ENCODE peak calls at places on chromosomes 13 and 19, in four cellular contexts. Z, G, J and M are unnamed samples.
A peak's percentile ranks its signal among the peaks of the same experiment; 100 is the strongest.

GRCh38 chr13:106858910-106859309 is 291.0 kb upstream of the ARGLU1 start:
- DNase-seq in Z (no peak), G (no peak), J (no peak), M (no peak)

GRCh38 chr19:3062165-3063105 is at the start of gene TLE5:
- DNase-seq in Z (peak; percentile 74), G (no peak), J (peak; percentile 43), M (no peak)

GRCh38 chr13:113862766-113863510 is 938 bp downstream of the GAS6 start:
- DNase-seq in Z (peak; percentile 56), G (no peak), J (no peak), M (peak; percentile 55)

GRCh38 chr19:18392417-18392816 is 5.0 kb downstream of the LRRC25 start:
- DNase-seq in Z (peak; percentile 65), G (no peak), J (no peak), M (no peak)

GRCh38 chr19:2977001-2977685 is at the start of gene TLE6:
- DNase-seq in Z (peak; percentile 98), G (peak; percentile 87), J (peak; percentile 92), M (peak; percentile 99)

GRCh38 chr19:54449701-54450069 is 686 bp downstream of the LENG8 start:
- DNase-seq in Z (no peak), G (no peak), J (no peak), M (no peak)

GRCh38 chr19:54201172-54201701 is 579 bp downstream of the RPS9 start:
- DNase-seq in Z (no peak), G (no peak), J (no peak), M (no peak)

GRCh38 chr13:88339271-88339741 is 668.1 kb downstream of the SLITRK5 start:
- DNase-seq in Z (no peak), G (no peak), J (no peak), M (no peak)

GRCh38 chr13:33349996-33350826 is 64.7 kb upstream of the STARD13 start:
- DNase-seq in Z (no peak), G (no peak), J (no peak), M (peak; percentile 31)

GRCh38 chr13:110264685-110265275 is 42.2 kb downstream of the COL4A1 start:
- DNase-seq in Z (no peak), G (no peak), J (no peak), M (no peak)

GRCh38 chr13:59914556-59914955 is 249.2 kb downstream of the DIAPH3 start:
- DNase-seq in Z (no peak), G (no peak), J (no peak), M (no peak)

GRCh38 chr13:81927347-81927746 is 1586.4 kb upstream of the SPRY2 start:
- DNase-seq in Z (no peak), G (no peak), J (peak; percentile 5), M (no peak)

GRCh38 chr19:32828643-32829344 is 40.8 kb downstream of the SLC7A9 start:
- DNase-seq in Z (no peak), G (no peak), J (no peak), M (no peak)

GRCh38 chr19:40798223-40798996 is 581 bp upstream of the EGLN2 start:
- DNase-seq in Z (peak; percentile 100), G (peak; percentile 97), J (peak; percentile 99), M (peak; percentile 100)

GRCh38 chr19:40799558-40800338 is 757 bp downstream of the EGLN2 start:
- DNase-seq in Z (peak; percentile 73), G (no peak), J (no peak), M (peak; percentile 62)

GRCh38 chr19:40797963-40798222 is 1.1 kb upstream of the EGLN2 start:
- DNase-seq in Z (no peak), G (no peak), J (no peak), M (no peak)

GRCh38 chr19:40800339-40800996 is 1.5 kb downstream of the EGLN2 start:
- DNase-seq in Z (no peak), G (no peak), J (no peak), M (no peak)

GRCh38 chr19:40798997-40799557 is at the start of gene EGLN2:
- DNase-seq in Z (peak; percentile 68), G (no peak), J (no peak), M (no peak)
- TF ChIP-seq ETV6 in Z (no peak), G (no peak), J (no peak), M (no peak)

GRCh38 chr13:22562116-22562515 is 618.7 kb upstream of the SGCG start:
- DNase-seq in Z (no peak), G (no peak), J (no peak), M (no peak)

GRCh38 chr13:22563272-22563671 is 617.5 kb upstream of the SGCG start:
- DNase-seq in Z (no peak), G (no peak), J (no peak), M (no peak)

GRCh38 chr13:22561581-22561980 is 619.2 kb upstream of the SGCG start:
- DNase-seq in Z (no peak), G (no peak), J (no peak), M (no peak)
- TF ChIP-seq ETV6 in Z (no peak), G (no peak), J (no peak), M (no peak)

DNA sequence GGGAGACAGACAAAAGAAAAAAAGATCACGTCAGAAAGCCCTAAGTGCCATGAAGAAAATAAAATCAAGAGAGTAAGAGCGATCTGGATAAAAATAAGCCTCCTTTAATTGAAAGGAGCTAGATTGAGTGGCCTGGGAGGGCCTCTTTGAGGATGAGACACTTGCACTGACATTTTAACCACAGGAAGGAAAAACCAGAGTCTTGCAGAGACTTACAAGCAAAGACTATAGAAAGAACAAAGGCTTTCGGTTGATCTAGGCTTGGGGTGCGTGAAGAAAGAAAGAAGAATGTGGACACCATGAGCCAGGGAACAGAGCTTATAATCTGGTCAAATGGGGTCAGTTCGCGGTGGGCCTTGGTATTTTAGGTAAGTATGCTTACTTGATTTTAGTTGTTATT is 342.7 kb downstream of the COG6 start:
- DNase-seq in Z (no peak), G (no peak), J (no peak), M (no peak)
- TF ChIP-seq ETV6 in Z (no peak), G (no peak), J (no peak), M (no peak)

DNA sequence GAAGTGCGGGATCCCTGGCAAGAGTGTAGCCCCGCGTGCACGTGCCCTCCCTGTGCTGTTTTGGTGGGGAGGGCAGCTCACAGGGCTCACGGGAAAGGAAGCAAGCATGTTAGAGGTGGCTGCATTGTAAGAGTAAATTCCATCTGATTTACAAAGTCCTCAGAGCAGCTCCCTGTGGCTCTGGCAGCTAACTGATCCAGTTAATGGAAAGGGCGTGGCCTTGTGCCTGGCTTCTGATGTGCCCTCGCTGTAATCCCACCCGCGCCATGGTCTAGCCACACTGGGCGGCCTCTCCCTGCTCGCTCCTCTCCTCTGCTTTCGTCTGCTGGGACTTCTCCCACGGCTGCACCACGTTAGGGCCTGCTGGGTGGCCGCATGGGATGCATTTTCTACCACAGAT is 258.5 kb downstream of the FGF9 start:
- DNase-seq in Z (no peak), G (no peak), J (no peak), M (no peak)
- TF ChIP-seq ETV6 in Z (no peak), G (no peak), J (no peak), M (no peak)

GRCh38 chr19:49850487-49851342 is at the start of gene PTOV1:
- DNase-seq in Z (peak; percentile 96), G (peak; percentile 59), J (peak; percentile 90), M (peak; percentile 88)

GRCh38 chr19:49849433-49850220 is 1.3 kb upstream of the PTOV1 start:
- DNase-seq in Z (peak; percentile 64), G (no peak), J (no peak), M (no peak)

GRCh38 chr19:49852631-49853126 is 1.7 kb downstream of the PTOV1 start:
- DNase-seq in Z (no peak), G (no peak), J (no peak), M (no peak)

GRCh38 chr19:49850221-49850486 is 805 bp upstream of the PTOV1 start:
- DNase-seq in Z (no peak), G (no peak), J (no peak), M (no peak)

DNA sequence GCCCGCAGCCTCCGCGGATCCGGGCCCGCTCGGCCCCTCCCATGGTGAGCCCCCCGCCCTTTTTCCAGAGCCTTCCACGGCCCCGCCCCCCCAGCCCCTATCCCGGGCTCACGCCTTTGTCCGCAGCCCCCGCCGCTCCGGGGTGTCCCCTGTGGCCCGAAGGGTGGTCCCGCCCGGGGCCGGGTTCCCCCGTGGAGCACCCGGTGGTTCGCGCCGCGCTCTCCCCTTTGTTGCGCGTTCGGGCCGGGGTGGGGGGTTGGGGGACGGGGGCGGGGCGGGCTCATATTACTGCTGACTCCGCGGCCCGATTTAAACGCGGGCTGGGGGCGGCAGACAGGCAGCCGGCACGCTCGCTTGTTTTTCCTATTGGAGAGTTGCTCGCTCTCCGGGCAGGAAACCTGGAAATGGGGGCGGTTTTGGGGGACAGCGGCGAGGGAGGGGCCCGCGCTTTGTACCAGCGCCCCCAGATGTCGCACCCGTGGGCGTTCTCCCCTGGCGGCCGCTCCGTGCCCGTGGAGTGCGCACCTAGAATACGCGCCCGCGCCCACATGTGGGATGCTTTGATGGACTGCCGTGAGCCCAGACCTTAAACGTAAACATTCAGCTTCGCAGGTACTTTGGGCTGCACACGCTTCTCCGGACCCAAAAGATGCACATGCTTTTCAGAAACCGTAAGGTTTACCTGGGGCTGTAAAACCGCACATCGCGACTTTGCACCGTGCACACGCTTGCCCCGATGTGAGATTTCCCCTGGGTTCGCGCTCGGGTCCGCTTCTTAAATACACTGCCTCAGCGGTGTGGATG is 699 bp downstream of the PTOV1 start:
- DNase-seq in Z (peak; percentile 55), G (no peak), J (no peak), M (peak; percentile 71)
- TF ChIP-seq ETV6 in Z (no peak), G (no peak), J (no peak), M (no peak)

GRCh38 chr19:47369923-47370625 is 21.0 kb downstream of the DHX34 start:
- DNase-seq in Z (no peak), G (no peak), J (no peak), M (no peak)
- TF ChIP-seq ETV6 in Z (no peak), G (no peak), J (no peak), M (no peak)

GRCh38 chr13:30766957-30767603 is 31.7 kb downstream of the ALOX5AP start:
- DNase-seq in Z (no peak), G (peak; percentile 59), J (no peak), M (no peak)
- TF ChIP-seq ETV6 in Z (no peak), G (no peak), J (no peak), M (no peak)

DNA sequence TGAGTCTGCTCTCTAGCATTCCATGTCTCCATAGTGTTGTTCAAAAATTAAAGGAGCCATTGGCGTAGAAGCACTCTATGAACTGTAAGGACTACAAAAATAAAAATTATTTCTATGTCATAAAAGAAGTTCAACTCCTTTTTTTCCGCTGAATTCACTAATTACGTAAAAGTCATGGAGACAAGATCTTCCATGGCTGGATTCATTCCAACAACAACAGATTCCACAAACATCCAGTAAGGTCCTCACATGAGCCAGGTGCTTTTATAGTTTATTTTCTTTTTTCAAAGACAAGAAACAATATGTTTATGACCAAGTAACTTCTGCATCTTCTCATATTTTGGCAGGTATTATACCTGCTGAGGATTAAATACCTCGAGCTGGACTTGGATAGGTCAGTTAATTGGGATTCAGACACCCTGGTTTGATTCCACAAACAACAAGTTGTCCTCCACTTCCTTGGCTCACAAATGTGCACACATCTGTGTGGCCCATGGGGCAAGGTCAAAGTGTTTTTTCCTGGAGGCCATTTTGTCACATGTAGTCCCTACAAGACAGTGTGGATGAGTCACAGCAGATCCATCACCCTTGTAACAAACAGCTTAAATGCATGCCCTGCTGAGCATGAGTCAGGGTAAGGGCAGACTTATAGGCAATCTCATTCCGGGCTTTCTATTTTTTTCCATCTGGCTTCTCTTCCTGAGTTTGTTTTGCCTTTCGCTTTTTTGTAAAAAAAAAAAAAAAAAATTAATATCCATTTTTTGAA is 475.6 kb downstream of the COG6 start:
- DNase-seq in Z (peak; percentile 3), G (no peak), J (peak; percentile 36), M (no peak)
- TF ChIP-seq ETV6 in Z (no peak), G (no peak), J (no peak), M (no peak)